ENCODE peak calls at places on chromosome 9, in four cellular contexts. V is trophoblast cell, X is H1, E is mesendoderm. J is an unnamed sample.

GRCh38 chr9:132602207-132602606 is 19.8 kb downstream of the BARHL1 start:
- DNase-seq in V (no peak), E (no peak), X (no peak), J (no peak)

GRCh38 chr9:126465977-126466376 is 139.3 kb downstream of the MVB12B start:
- DNase-seq in X (no peak), E (no peak), V (no peak), J (no peak)

GRCh38 chr9:128724744-128725211 is 851 bp upstream of the ZDHHC12 start:
- DNase-seq in X (peak; percentile 73), E (peak; percentile 96), V (peak; percentile 93), J (peak; percentile 97)

GRCh38 chr9:130728721-130729120 is 35.1 kb downstream of the EXOSC2 start:
- DNase-seq in E (no peak), V (no peak), X (no peak), J (no peak)

GRCh38 chr9:124629600-124629999 is 122.4 kb upstream of the NR5A1 start:
- DNase-seq in V (no peak), E (no peak), X (no peak), J (no peak)

GRCh38 chr9:108333406-108334031 is 522.3 kb downstream of the ACTL7B start:
- DNase-seq in V (no peak), X (no peak), E (peak; percentile 88), J (no peak)

GRCh38 chr9:120715331-120715924 is 1.2 kb upstream of the MEGF9 start:
- DNase-seq in V (peak; percentile 77), E (peak; percentile 70), X (peak; percentile 34), J (peak; percentile 74)

GRCh38 chr9:130450344-130451003 is 5.7 kb downstream of the ASS1 start:
- DNase-seq in E (peak; percentile 59), V (no peak), X (no peak), J (peak; percentile 68)

GRCh38 chr9:132672413-132672690 is 2.1 kb downstream of the GTF3C4 start:
- DNase-seq in X (no peak), E (peak; percentile 21), V (no peak), J (no peak)

GRCh38 chr9:98428452-98428851 is 173.0 kb upstream of the TBC1D2 start:
- DNase-seq in X (no peak), E (no peak), V (no peak), J (no peak)

GRCh38 chr9:98432134-98432533 is 176.7 kb upstream of the TBC1D2 start:
- DNase-seq in X (no peak), E (no peak), V (no peak), J (no peak)

GRCh38 chr9:98430535-98430934 is 175.1 kb upstream of the TBC1D2 start:
- DNase-seq in V (no peak), X (no peak), E (no peak), J (no peak)

GRCh38 chr9:98427491-98427890 is 172.0 kb upstream of the TBC1D2 start:
- DNase-seq in X (no peak), E (no peak), V (no peak), J (no peak)

GRCh38 chr9:98429613-98430012 is 174.2 kb upstream of the TBC1D2 start:
- DNase-seq in X (no peak), E (peak; percentile 50), V (no peak), J (no peak)
- H3K79me2 ChIP-seq in X (no peaks in the 10 kb centered on the region), E (no peaks in the 10 kb centered on the region), V (no peaks in the 10 kb centered on the region), J (no peaks in the 10 kb centered on the region)

GRCh38 chr9:110578575-110578895 is 1.0 kb downstream of the SVEP1 start:
- DNase-seq in X (no peak), E (no peak), V (no peak), J (no peak)

GRCh38 chr9:110582156-110582555 is 2.6 kb upstream of the SVEP1 start:
- DNase-seq in E (peak; percentile 97), X (no peak), V (no peak), J (peak; percentile 41)

GRCh38 chr9:110580850-110581249 is 1.3 kb upstream of the SVEP1 start:
- DNase-seq in X (no peak), V (no peak), E (no peak), J (no peak)

GRCh38 chr9:110579763-110580255 is 268 bp upstream of the SVEP1 start:
- DNase-seq in V (peak; percentile 11), X (no peak), E (peak; percentile 88), J (peak; percentile 40)

GRCh38 chr9:110578896-110579752 is at the start of gene SVEP1:
- DNase-seq in X (no peak), E (peak; percentile 70), V (peak; percentile 7), J (peak; percentile 61)
- H3K27ac ChIP-seq in X (no peak within 1 kb of the TSS), E (no peak within 1 kb of the TSS), V (peak within 1 kb of the TSS; percentile 92), J (no peak within 1 kb of the TSS)

DNA sequence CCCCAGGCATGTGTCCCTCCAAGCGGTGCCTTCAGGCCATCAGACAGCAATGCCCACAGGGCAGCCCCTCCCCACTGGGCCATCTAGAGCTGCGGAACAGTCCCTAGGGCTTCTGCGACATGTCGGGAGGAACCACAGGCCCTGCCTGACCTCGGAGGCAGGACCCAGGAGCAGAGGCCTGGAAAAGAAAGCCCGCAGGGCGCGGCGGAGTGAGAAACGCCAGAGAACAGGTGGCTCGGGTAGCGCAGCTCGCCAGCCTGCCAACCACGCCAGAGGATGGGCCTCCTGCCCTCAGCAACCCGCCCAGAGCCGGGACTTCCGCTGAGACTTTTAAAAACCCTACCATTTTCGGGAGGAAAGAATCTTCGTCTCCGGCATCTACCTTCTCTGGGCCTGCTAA is 715 bp downstream of the LCN8 start:
- DNase-seq in X (no peak), V (no peak), E (no peak), J (no peak)
- H2AK5ac ChIP-seq in X (no peak overlapping the region), V (no peak overlapping the region), E (no peak overlapping the region), J (no peak overlapping the region)

GRCh38 chr9:134855231-134855899 is 25.2 kb upstream of the FCN2 start:
- DNase-seq in E (no peak), V (no peak), X (no peak), J (peak; percentile 18)
- H3K79me2 ChIP-seq in E (no peaks in the 10 kb centered on the region), V (no peaks in the 10 kb centered on the region), X (no peaks in the 10 kb centered on the region), J (no peaks in the 10 kb centered on the region)